ENCODE peak calls at places on chromosomes 2 and 18, in eight cellular contexts. I is prostate gland, S is IMR-90, E is tibial nerve, R is A549, V is breast epithelium, Q is adrenal gland, W is transverse colon. T is an unnamed sample.

GRCh38 chr2:129499747-129500146 is 479.7 kb upstream of the RAB6C start:
- DNase-seq in I (no peak), E (no peak), V (no peak), W (no peak), R (no peak), S (no peak), Q (no peak), T (no peak)

GRCh38 chr18:50013363-50014138 is 181.4 kb downstream of the MYO5B start:
- DNase-seq in V (no peak), Q (no peak), I (no peak), E (no peak), S (peak; percentile 7), W (no peak), R (no peak), T (peak; percentile 17)

GRCh38 chr2:28408764-28409599 is 16.3 kb downstream of the FOSL2 start:
- DNase-seq in E (no peak), Q (peak; percentile 79), V (no peak), S (peak; percentile 44), W (peak; percentile 61), I (no peak), R (no peak), T (no peak)

GRCh38 chr18:21331094-21331493 is 89.1 kb downstream of the GREB1L start:
- DNase-seq in R (no peak), W (no peak), V (no peak), S (no peak), Q (no peak), E (no peak), I (no peak), T (no peak)

GRCh38 chr18:59646946-59647307 is 50.3 kb downstream of the CCBE1 start:
- DNase-seq in E (no peak), S (peak; percentile 44), Q (no peak), I (no peak), R (no peak), W (no peak), V (no peak), T (no peak)

GRCh38 chr2:46803551-46803885 is 112.1 kb downstream of the MCFD2 start:
- DNase-seq in V (no peak), R (no peak), W (no peak), S (no peak), E (no peak), I (peak; percentile 1), Q (no peak), T (no peak)

GRCh38 chr18:79923896-79924585 is 27.4 kb downstream of the SLC66A2 start:
- DNase-seq in W (no peak), Q (no peak), E (no peak), S (no peak), I (no peak), R (no peak), V (peak; percentile 19), T (peak; percentile 3)

GRCh38 chr2:96253006-96253405 is 12.8 kb downstream of the TMEM127 start:
- DNase-seq in V (no peak), I (no peak), Q (no peak), W (no peak), R (no peak), E (no peak), S (no peak), T (no peak)

GRCh38 chr2:241576293-241576654 is 17.7 kb downstream of the BOK start:
- DNase-seq in V (no peak), E (no peak), Q (no peak), R (no peak), I (no peak), S (no peak), W (no peak), T (no peak)

GRCh38 chr18:46402396-46402795 is 254.6 kb downstream of the LOXHD1 start:
- DNase-seq in E (no peak), I (no peak), W (no peak), R (no peak), V (no peak), S (peak; percentile 49), Q (no peak), T (no peak)

GRCh38 chr18:8264861-8265411 is 344.3 kb upstream of the RAB12 start:
- DNase-seq in Q (no peak), V (peak; percentile 67), I (peak; percentile 49), S (peak; percentile 7), E (no peak), R (no peak), W (no peak), T (peak; percentile 57)

GRCh38 chr2:12437144-12437543 is 279.6 kb upstream of the TRIB2 start:
- DNase-seq in Q (no peak), E (no peak), V (no peak), W (no peak), R (no peak), S (no peak), I (no peak), T (no peak)

GRCh38 chr18:34976899-34977786 is 64.1 kb upstream of the MAPRE2 start:
- DNase-seq in S (peak; percentile 19), R (peak; percentile 46), V (peak; percentile 75), I (peak; percentile 56), Q (peak; percentile 65), W (peak; percentile 93), E (peak; percentile 28), T (peak; percentile 86)
- TF ChIP-seq POLR2A in S (no peak), R (peak; percentile 14), V (no peak), I (no peak), Q (peak; percentile 50), W (peak; percentile 66), E (no peak), T (peak; percentile 77)

GRCh38 chr18:36811955-36812354 is 16.8 kb downstream of the TPGS2 start:
- DNase-seq in R (no peak), S (no peak), I (no peak), V (no peak), E (no peak), Q (no peak), W (no peak), T (no peak)
- H3K27ac ChIP-seq in R (no peak overlapping the region), S (no peak overlapping the region), I (no peak overlapping the region), V (peak overlapping the region; percentile 26), E (peak overlapping the region; percentile 18), Q (peak overlapping the region; percentile 18), W (no peak overlapping the region), T (no peak overlapping the region)

DNA sequence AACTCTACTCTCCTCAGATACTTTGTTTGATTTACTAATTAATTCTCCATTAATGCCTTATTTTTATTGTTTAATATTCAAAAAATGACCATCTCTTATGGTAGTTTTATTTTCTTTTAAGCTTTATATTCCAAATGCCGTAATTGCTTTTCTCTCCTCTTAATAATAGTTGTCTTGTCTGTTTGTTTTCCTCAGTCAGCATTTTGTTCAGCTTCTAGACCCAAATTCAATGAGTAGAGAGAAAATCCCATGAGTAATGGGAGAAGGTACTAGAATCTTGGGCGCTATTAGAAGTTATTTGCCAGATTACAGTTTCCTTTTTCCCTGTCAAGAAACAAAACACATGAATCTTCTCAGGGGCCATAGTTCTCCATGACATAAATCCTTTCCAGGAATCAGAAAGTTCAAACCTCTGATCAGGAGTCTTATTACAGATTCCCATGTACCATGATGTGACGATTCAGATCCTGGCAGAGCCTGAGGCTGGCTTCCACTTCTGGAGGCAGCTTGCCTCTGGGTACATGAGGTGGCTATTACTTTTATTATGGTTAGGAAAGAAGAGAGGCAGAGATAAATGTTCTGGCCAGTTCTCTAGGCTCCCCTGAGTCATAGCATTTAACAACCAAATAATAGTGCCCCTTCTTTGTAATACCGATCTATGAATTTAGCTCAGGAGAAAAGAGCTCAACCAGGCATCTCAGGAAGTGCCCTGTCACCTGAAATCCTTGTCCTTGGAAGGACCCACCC is 485.1 kb upstream of the SETBP1 start:
- DNase-seq in E (no peak), I (no peak), Q (no peak), R (no peak), V (no peak), S (no peak), W (no peak), T (no peak)
- TF ChIP-seq POLR2A in E (no peak), I (no peak), Q (no peak), R (no peak), V (no peak), S (no peak), W (no peak), T (no peak)

GRCh38 chr2:218472980-218473379 is 54.1 kb downstream of the VIL1 start:
- DNase-seq in E (no peak), S (no peak), W (no peak), Q (no peak), V (no peak), R (no peak), I (no peak), T (no peak)

GRCh38 chr2:218471070-218471469 is 52.1 kb downstream of the VIL1 start:
- DNase-seq in R (no peak), V (no peak), Q (no peak), W (no peak), S (no peak), I (no peak), E (no peak), T (no peak)

GRCh38 chr2:218476676-218477075 is 57.8 kb downstream of the VIL1 start:
- DNase-seq in R (no peak), I (no peak), Q (peak; percentile 86), V (no peak), E (peak; percentile 23), W (peak; percentile 31), S (peak; percentile 46), T (no peak)

GRCh38 chr2:218471982-218472381 is 53.1 kb downstream of the VIL1 start:
- DNase-seq in R (no peak), S (no peak), E (no peak), W (no peak), V (no peak), I (no peak), Q (peak; percentile 32), T (no peak)

GRCh38 chr2:218474527-218474926 is 55.6 kb downstream of the VIL1 start:
- DNase-seq in Q (no peak), V (no peak), S (peak; percentile 33), R (no peak), W (no peak), I (no peak), E (no peak), T (no peak)
- H3K27ac ChIP-seq in Q (no peak overlapping the region), V (no peak overlapping the region), S (no peak overlapping the region), R (no peak overlapping the region), W (no peak overlapping the region), I (no peak overlapping the region), E (no peak overlapping the region), T (no peak overlapping the region)

DNA sequence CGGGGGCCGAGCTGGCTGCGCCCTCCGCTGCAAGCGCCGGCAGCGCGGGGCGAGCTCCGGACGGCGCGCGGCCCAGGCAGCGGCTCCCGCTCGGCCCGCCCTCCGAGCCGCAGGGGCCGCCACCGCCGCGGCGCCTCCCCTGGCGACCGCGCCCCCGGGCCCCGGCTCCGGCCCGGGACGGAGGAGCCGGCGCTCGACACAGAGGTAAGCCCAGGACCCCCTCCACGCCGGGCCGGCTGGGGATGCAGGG is 151 bp downstream of the SPATS2L start:
- DNase-seq in W (no peak), R (no peak), V (no peak), Q (no peak), I (no peak), E (no peak), S (no peak), T (no peak)
- TF ChIP-seq POLR2A in W (peak; percentile 3), R (no peak), V (no peak), Q (peak; percentile 31), I (no peak), E (no peak), S (no peak), T (no peak)

GRCh38 chr2:216341151-216341550 is 31.1 kb downstream of the MARCHF4 start:
- DNase-seq in R (no peak), V (no peak), I (no peak), W (no peak), Q (no peak), S (peak; percentile 71), E (no peak), T (no peak)
- H3K27ac ChIP-seq in R (no peak overlapping the region), V (no peak overlapping the region), I (no peak overlapping the region), W (no peak overlapping the region), Q (no peak overlapping the region), S (peak overlapping the region; percentile 83), E (no peak overlapping the region), T (no peak overlapping the region)